ENCODE peak calls at places on chromosome 21, in six cellular contexts. One of them, this sample, is unnamed.

GRCh38 chr21:28856588-28857250 is 136.0 kb downstream of the LTN1 start:
- DNase-seq in colonic mucosa: no peak
- DNase-seq in tibial artery: no peak
- DNase-seq in choroid plexus epithelial cell: peak
- DNase-seq in tibial nerve: no peak
- DNase-seq in H9: peak
- DNase-seq in this sample: peak

GRCh38 chr21:39582749-39583148 is 30.0 kb upstream of the B3GALT5 start:
- DNase-seq in tibial artery: no peak
- DNase-seq in choroid plexus epithelial cell: no peak
- DNase-seq in tibial nerve: no peak
- DNase-seq in H9: no peak
- DNase-seq in colonic mucosa: no peak
- DNase-seq in this sample: no peak

GRCh38 chr21:29148535-29148934 is 18.1 kb downstream of the MAP3K7CL start:
- DNase-seq in choroid plexus epithelial cell: peak
- DNase-seq in H9: no peak
- DNase-seq in colonic mucosa: no peak
- DNase-seq in tibial artery: no peak
- DNase-seq in tibial nerve: no peak
- DNase-seq in this sample: no peak

GRCh38 chr21:16509466-16509865 is 779.7 kb downstream of the USP25 start:
- DNase-seq in colonic mucosa: no peak
- DNase-seq in tibial artery: no peak
- DNase-seq in choroid plexus epithelial cell: peak
- DNase-seq in H9: no peak
- DNase-seq in tibial nerve: no peak
- DNase-seq in this sample: no peak

GRCh38 chr21:42423197-42423675 is 19.5 kb downstream of the UBASH3A start:
- DNase-seq in tibial nerve: no peak
- DNase-seq in tibial artery: no peak
- DNase-seq in colonic mucosa: no peak
- DNase-seq in choroid plexus epithelial cell: no peak
- DNase-seq in H9: no peak
- DNase-seq in this sample: no peak

GRCh38 chr21:41886331-41886730 is 7.2 kb upstream of the PRDM15 start:
- DNase-seq in H9: no peak
- DNase-seq in tibial artery: no peak
- DNase-seq in choroid plexus epithelial cell: no peak
- DNase-seq in tibial nerve: no peak
- DNase-seq in colonic mucosa: no peak
- DNase-seq in this sample: no peak

GRCh38 chr21:25997788-25998611 is 172.6 kb downstream of the APP start:
- DNase-seq in H9: peak
- DNase-seq in tibial nerve: no peak
- DNase-seq in tibial artery: no peak
- DNase-seq in colonic mucosa: peak
- DNase-seq in choroid plexus epithelial cell: no peak
- DNase-seq in this sample: no peak

GRCh38 chr21:22791986-22792560 is 1793.9 kb downstream of the NCAM2 start:
- DNase-seq in choroid plexus epithelial cell: peak
- DNase-seq in H9: no peak
- DNase-seq in colonic mucosa: peak
- DNase-seq in tibial nerve: no peak
- DNase-seq in tibial artery: no peak
- DNase-seq in this sample: no peak

GRCh38 chr21:28410264-28410663 is 582.4 kb downstream of the LTN1 start:
- DNase-seq in H9: no peak
- DNase-seq in tibial nerve: no peak
- DNase-seq in choroid plexus epithelial cell: no peak
- DNase-seq in tibial artery: no peak
- DNase-seq in colonic mucosa: no peak
- DNase-seq in this sample: no peak

GRCh38 chr21:26499475-26499874 is 73.6 kb downstream of the CYYR1 start:
- DNase-seq in tibial artery: no peak
- DNase-seq in colonic mucosa: no peak
- DNase-seq in H9: no peak
- DNase-seq in choroid plexus epithelial cell: no peak
- DNase-seq in tibial nerve: no peak
- DNase-seq in this sample: no peak

GRCh38 chr21:26169611-26170470 is 729 bp downstream of the APP start:
- DNase-seq in colonic mucosa: peak
- DNase-seq in choroid plexus epithelial cell: peak
- DNase-seq in tibial artery: peak
- DNase-seq in H9: peak
- DNase-seq in tibial nerve: peak
- DNase-seq in this sample: no peak

GRCh38 chr21:41197582-41197981 is 29.6 kb downstream of the BACE2 start:
- DNase-seq in choroid plexus epithelial cell: no peak
- DNase-seq in tibial artery: no peak
- DNase-seq in colonic mucosa: no peak
- DNase-seq in tibial nerve: no peak
- DNase-seq in H9: no peak
- DNase-seq in this sample: no peak

GRCh38 chr21:26405735-26406361 is 167.2 kb downstream of the CYYR1 start:
- DNase-seq in H9: peak
- DNase-seq in tibial nerve: no peak
- DNase-seq in colonic mucosa: no peak
- DNase-seq in tibial artery: no peak
- DNase-seq in choroid plexus epithelial cell: peak
- DNase-seq in this sample: peak

GRCh38 chr21:43619856-43620255 is 39.4 kb downstream of the HSF2BP start:
- DNase-seq in H9: no peak
- DNase-seq in tibial artery: no peak
- DNase-seq in colonic mucosa: no peak
- DNase-seq in tibial nerve: no peak
- DNase-seq in choroid plexus epithelial cell: no peak
- DNase-seq in this sample: no peak
- TF ChIP-seq CTCF in H9: peak
- TF ChIP-seq CTCF in tibial artery: no peak
- TF ChIP-seq CTCF in colonic mucosa: peak
- TF ChIP-seq CTCF in tibial nerve: no peak
- TF ChIP-seq CTCF in choroid plexus epithelial cell: peak
- TF ChIP-seq CTCF in this sample: peak

GRCh38 chr21:33230518-33231324 is 983 bp downstream of the IFNAR2 start:
- DNase-seq in choroid plexus epithelial cell: peak
- DNase-seq in H9: peak
- DNase-seq in tibial nerve: no peak
- DNase-seq in colonic mucosa: peak
- DNase-seq in tibial artery: peak
- DNase-seq in this sample: peak
- TF ChIP-seq CTCF in choroid plexus epithelial cell: no peak
- TF ChIP-seq CTCF in H9: peak
- TF ChIP-seq CTCF in tibial nerve: no peak
- TF ChIP-seq CTCF in colonic mucosa: no peak
- TF ChIP-seq CTCF in tibial artery: no peak
- TF ChIP-seq CTCF in this sample: peak

GRCh38 chr21:44708213-44708865 is 3.0 kb downstream of the TSPEAR start:
- DNase-seq in H9: peak
- DNase-seq in tibial artery: peak
- DNase-seq in tibial nerve: no peak
- DNase-seq in colonic mucosa: peak
- DNase-seq in choroid plexus epithelial cell: no peak
- DNase-seq in this sample: no peak
- TF ChIP-seq CTCF in H9: no peak
- TF ChIP-seq CTCF in tibial artery: no peak
- TF ChIP-seq CTCF in tibial nerve: no peak
- TF ChIP-seq CTCF in colonic mucosa: no peak
- TF ChIP-seq CTCF in choroid plexus epithelial cell: no peak
- TF ChIP-seq CTCF in this sample: no peak

GRCh38 chr21:32306021-32306780 is 7.5 kb downstream of the MRAP start:
- DNase-seq in tibial artery: no peak
- DNase-seq in H9: peak
- DNase-seq in colonic mucosa: peak
- DNase-seq in choroid plexus epithelial cell: peak
- DNase-seq in tibial nerve: no peak
- DNase-seq in this sample: no peak
- TF ChIP-seq CTCF in tibial artery: no peak
- TF ChIP-seq CTCF in H9: peak
- TF ChIP-seq CTCF in colonic mucosa: no peak
- TF ChIP-seq CTCF in choroid plexus epithelial cell: peak
- TF ChIP-seq CTCF in tibial nerve: peak
- TF ChIP-seq CTCF in this sample: no peak

This sample was measured in epithelial cell of proximal tubule.